ENCODE peak calls at places on chromosomes 12 and 14, in nine cellular contexts. H is AG04450; O is mesendoderm; X is vagina; L is left lung; B is fibroblast of lung; A is effector memory CD4-positive, alpha-beta T cell; W is A549; F is adrenal gland. E is an unnamed sample.
A peak's percentile ranks its signal among the peaks of the same experiment; 100 is the strongest.

GRCh38 chr14:49692191-49692757 is 646 bp upstream of the KLHDC1 start:
- DNase-seq in H (no peak), O (no peak), X (no peak), L (no peak), B (no peak), A (no peak), W (no peak), F (no peak), E (no peak)

GRCh38 chr14:102799684-102800562 is 22.7 kb downstream of the TRAF3 start:
- DNase-seq in H (peak; percentile 73), O (no peak), X (no peak), L (no peak), B (peak; percentile 95), A (no peak), W (no peak), F (no peak), E (no peak)

GRCh38 chr12:4154672-4155225 is 118.8 kb upstream of the CCND2 start:
- DNase-seq in H (no peak), O (no peak), X (no peak), L (no peak), B (no peak), A (no peak), W (no peak), F (no peak), E (no peak)

GRCh38 chr14:95774265-95775160 is 60.6 kb upstream of the TCL1A start:
- DNase-seq in H (no peak), O (peak; percentile 73), X (no peak), L (no peak), B (peak; percentile 4), A (no peak), W (peak; percentile 57), F (peak; percentile 33), E (peak; percentile 8)

GRCh38 chr12:93773122-93773871 is 96.1 kb downstream of the CRADD start:
- DNase-seq in H (no peak), O (no peak), X (no peak), L (no peak), B (peak; percentile 70), A (peak; percentile 23), W (no peak), F (peak; percentile 47), E (no peak)

GRCh38 chr12:94798107-94798506 is 147.8 kb upstream of the TMCC3 start:
- DNase-seq in H (no peak), O (no peak), X (no peak), L (no peak), B (no peak), A (no peak), W (no peak), F (no peak), E (no peak)

GRCh38 chr14:54570651-54571415 is 3.9 kb downstream of the SAMD4A start:
- DNase-seq in H (peak; percentile 74), O (no peak), X (no peak), L (no peak), B (peak; percentile 92), A (no peak), W (peak; percentile 36), F (no peak), E (no peak)

GRCh38 chr12:58588771-58589170 is 331.5 kb downstream of the LRIG3 start:
- DNase-seq in H (no peak), O (no peak), X (no peak), L (no peak), B (peak; percentile 30), A (no peak), W (no peak), F (no peak), E (no peak)

GRCh38 chr14:101223147-101223546 is 319.6 kb upstream of the RTL1 start:
- DNase-seq in H (no peak), O (no peak), X (no peak), L (no peak), B (no peak), A (no peak), W (no peak), F (no peak), E (no peak)

GRCh38 chr12:132133952-132134652 is 10.0 kb downstream of the DDX51 start:
- DNase-seq in H (no peak), O (peak; percentile 62), X (no peak), L (peak; percentile 75), B (no peak), A (no peak), W (peak; percentile 39), F (no peak), E (no peak)

GRCh38 chr12:65279387-65280112 is 1.1 kb downstream of the MSRB3 start:
- DNase-seq in H (no peak), O (no peak), X (no peak), L (no peak), B (no peak), A (no peak), W (no peak), F (no peak), E (peak; percentile 16)

GRCh38 chr14:38143651-38144505 is 63.8 kb upstream of the SSTR1 start:
- DNase-seq in H (peak; percentile 51), O (peak; percentile 57), X (no peak), L (no peak), B (peak; percentile 73), A (no peak), W (no peak), F (no peak), E (no peak)

GRCh38 chr12:121240484-121241202 is 30.7 kb downstream of the P2RX4 start:
- DNase-seq in H (no peak), O (peak; percentile 40), X (no peak), L (peak; percentile 93), B (peak; percentile 8), A (peak; percentile 93), W (no peak), F (peak; percentile 34), E (peak; percentile 3)

GRCh38 chr14:104140463-104141331 is 2.3 kb downstream of the KIF26A start:
- DNase-seq in H (no peak), O (no peak), X (no peak), L (peak; percentile 66), B (no peak), A (no peak), W (no peak), F (peak; percentile 16), E (no peak)

GRCh38 chr12:45357547-45358417 is 141.9 kb downstream of the ANO6 start:
- DNase-seq in H (no peak), O (no peak), X (no peak), L (no peak), B (no peak), A (no peak), W (no peak), F (peak; percentile 44), E (no peak)

GRCh38 chr12:123928897-123929296 is 43.7 kb downstream of the CCDC92 start:
- DNase-seq in H (no peak), O (no peak), X (no peak), L (no peak), B (no peak), A (no peak), W (no peak), F (no peak), E (no peak)

GRCh38 chr12:64584173-64584555 is 26.1 kb upstream of the RASSF3 start:
- DNase-seq in H (no peak), O (peak; percentile 26), X (no peak), L (no peak), B (no peak), A (no peak), W (no peak), F (no peak), E (no peak)

GRCh38 chr14:92459479-92460421 is 53.8 kb upstream of the RIN3 start:
- DNase-seq in H (no peak), O (no peak), X (peak; percentile 84), L (peak; percentile 50), B (no peak), A (no peak), W (no peak), F (no peak), E (no peak)

GRCh38 chr14:104694991-104695659 is 5.7 kb downstream of the INF2 start:
- DNase-seq in H (no peak), O (peak; percentile 74), X (no peak), L (no peak), B (peak; percentile 56), A (no peak), W (no peak), F (no peak), E (no peak)

GRCh38 chr12:88944403-88944802 is 364.1 kb upstream of the KITLG start:
- DNase-seq in H (no peak), O (no peak), X (no peak), L (no peak), B (peak; percentile 68), A (no peak), W (peak; percentile 72), F (no peak), E (no peak)

GRCh38 chr12:114167431-114167830 is 201.3 kb upstream of the RBM19 start:
- DNase-seq in H (peak; percentile 2), O (no peak), X (no peak), L (no peak), B (peak; percentile 31), A (no peak), W (no peak), F (no peak), E (no peak)

GRCh38 chr12:28223853-28224252 is 33.6 kb downstream of the CCDC91 start:
- DNase-seq in H (no peak), O (no peak), X (no peak), L (no peak), B (no peak), A (no peak), W (no peak), F (no peak), E (no peak)

GRCh38 chr14:32366995-32367394 is 37.9 kb downstream of the AKAP6 start:
- DNase-seq in H (no peak), O (no peak), X (no peak), L (no peak), B (peak; percentile 58), A (no peak), W (no peak), F (no peak), E (no peak)

GRCh38 chr14:60183724-60184596 is 18.8 kb upstream of the DHRS7 start:
- DNase-seq in H (peak; percentile 46), O (peak; percentile 58), X (no peak), L (no peak), B (peak; percentile 56), A (no peak), W (peak; percentile 61), F (peak; percentile 20), E (no peak)
- H3K27ac ChIP-seq in H (no peak overlapping the region), O (no peak overlapping the region), X (peak overlapping the region; percentile 49), L (peak overlapping the region; percentile 10), B (no peak overlapping the region), A (peak overlapping the region; percentile 66), W (peak overlapping the region; percentile 2), F (no peak overlapping the region), E (no peak overlapping the region)

GRCh38 chr12:105860556-105861207 is 278.1 kb downstream of the NUAK1 start:
- DNase-seq in H (no peak), O (no peak), X (no peak), L (no peak), B (no peak), A (no peak), W (peak; percentile 18), F (no peak), E (no peak)
- H3K27ac ChIP-seq in H (no peak overlapping the region), O (no peak overlapping the region), X (no peak overlapping the region), L (no peak overlapping the region), B (no peak overlapping the region), A (no peak overlapping the region), W (no peak overlapping the region), F (no peak overlapping the region), E (no peak overlapping the region)

GRCh38 chr14:69811868-69812252 is 14.8 kb upstream of the SLC10A1 start:
- DNase-seq in H (no peak), O (no peak), X (no peak), L (no peak), B (no peak), A (no peak), W (no peak), F (no peak), E (no peak)
- H3K27ac ChIP-seq in H (no peak overlapping the region), O (no peak overlapping the region), X (no peak overlapping the region), L (no peak overlapping the region), B (no peak overlapping the region), A (no peak overlapping the region), W (no peak overlapping the region), F (no peak overlapping the region), E (no peak overlapping the region)

GRCh38 chr12:15963271-15963670 is 52.1 kb downstream of the DERA start:
- DNase-seq in H (no peak), O (no peak), X (no peak), L (no peak), B (peak; percentile 78), A (no peak), W (no peak), F (no peak), E (no peak)
- H3K27ac ChIP-seq in H (no peak overlapping the region), O (no peak overlapping the region), X (no peak overlapping the region), L (no peak overlapping the region), B (peak overlapping the region; percentile 16), A (no peak overlapping the region), W (no peak overlapping the region), F (no peak overlapping the region), E (no peak overlapping the region)